ENCODE peak calls at places on chromosomes 1 and 21, in four cellular contexts. One of them, this sample, is unnamed.

GRCh38 chr1:209875510-209875909 is 47.7 kb downstream of the UTP25 start:
- DNase-seq in choroid plexus epithelial cell: peak
- DNase-seq in stimulated activated CD4-positive, alpha-beta T cell treated with anti-CD3 and anti-CD28 coated beads, Interleukin-12 subunit alpha, Interleukin-12 subunit beta, amount 100 ng/mL, for 48 hours: no peak
- DNase-seq in HT-29: peak
- DNase-seq in this sample: peak

GRCh38 chr1:98325646-98326441 is 335.7 kb upstream of the SNX7 start:
- DNase-seq in choroid plexus epithelial cell: peak
- DNase-seq in stimulated activated CD4-positive, alpha-beta T cell treated with anti-CD3 and anti-CD28 coated beads, Interleukin-12 subunit alpha, Interleukin-12 subunit beta, amount 100 ng/mL, for 48 hours: no peak
- DNase-seq in HT-29: peak
- DNase-seq in this sample: peak

GRCh38 chr1:59871746-59872145 is 54.8 kb downstream of the CYP2J2 start:
- DNase-seq in choroid plexus epithelial cell: no peak
- DNase-seq in stimulated activated CD4-positive, alpha-beta T cell treated with anti-CD3 and anti-CD28 coated beads, Interleukin-12 subunit alpha, Interleukin-12 subunit beta, amount 100 ng/mL, for 48 hours: no peak
- DNase-seq in HT-29: no peak
- DNase-seq in this sample: no peak

GRCh38 chr1:244092293-244093264 is 41.5 kb downstream of the ZBTB18 start:
- DNase-seq in choroid plexus epithelial cell: peak
- DNase-seq in stimulated activated CD4-positive, alpha-beta T cell treated with anti-CD3 and anti-CD28 coated beads, Interleukin-12 subunit alpha, Interleukin-12 subunit beta, amount 100 ng/mL, for 48 hours: no peak
- DNase-seq in HT-29: peak
- DNase-seq in this sample: peak

GRCh38 chr1:244545511-244545910 is 84.4 kb downstream of the CATSPERE start:
- DNase-seq in choroid plexus epithelial cell: peak
- DNase-seq in stimulated activated CD4-positive, alpha-beta T cell treated with anti-CD3 and anti-CD28 coated beads, Interleukin-12 subunit alpha, Interleukin-12 subunit beta, amount 100 ng/mL, for 48 hours: no peak
- DNase-seq in HT-29: no peak
- DNase-seq in this sample: no peak

GRCh38 chr1:91511386-91511785 is 10.7 kb downstream of the CDC7 start:
- DNase-seq in choroid plexus epithelial cell: peak
- DNase-seq in stimulated activated CD4-positive, alpha-beta T cell treated with anti-CD3 and anti-CD28 coated beads, Interleukin-12 subunit alpha, Interleukin-12 subunit beta, amount 100 ng/mL, for 48 hours: no peak
- DNase-seq in HT-29: peak
- DNase-seq in this sample: peak

GRCh38 chr21:45550552-45551210 is 8.4 kb upstream of the SLC19A1 start:
- DNase-seq in choroid plexus epithelial cell: peak
- DNase-seq in stimulated activated CD4-positive, alpha-beta T cell treated with anti-CD3 and anti-CD28 coated beads, Interleukin-12 subunit alpha, Interleukin-12 subunit beta, amount 100 ng/mL, for 48 hours: peak
- DNase-seq in HT-29: no peak
- DNase-seq in this sample: peak

GRCh38 chr1:47474278-47475193 is 36.7 kb downstream of the FOXD2 start:
- DNase-seq in choroid plexus epithelial cell: no peak
- DNase-seq in stimulated activated CD4-positive, alpha-beta T cell treated with anti-CD3 and anti-CD28 coated beads, Interleukin-12 subunit alpha, Interleukin-12 subunit beta, amount 100 ng/mL, for 48 hours: no peak
- DNase-seq in HT-29: no peak
- DNase-seq in this sample: no peak

GRCh38 chr1:54977938-54978337 is 2.5 kb upstream of the TMEM61 start:
- DNase-seq in choroid plexus epithelial cell: no peak
- DNase-seq in stimulated activated CD4-positive, alpha-beta T cell treated with anti-CD3 and anti-CD28 coated beads, Interleukin-12 subunit alpha, Interleukin-12 subunit beta, amount 100 ng/mL, for 48 hours: no peak
- DNase-seq in HT-29: no peak
- DNase-seq in this sample: no peak